ENCODE peak calls at places on chromosomes 3 and 15, in four cellular contexts. L, U, H and F are unnamed samples.

GRCh38 chr3:59573911-59574310 is 524.1 kb upstream of the CFAP20DC start:
- DNase-seq in L (no peak), U (no peak), H (no peak), F (peak; percentile 22)

GRCh38 chr3:30894521-30895289 is at the start of gene GADL1:
- DNase-seq in L (no peak), U (peak; percentile 20), H (peak; percentile 77), F (no peak)

GRCh38 chr3:80087769-80088168 is 320.0 kb upstream of the ROBO1 start:
- DNase-seq in L (no peak), U (no peak), H (no peak), F (no peak)

GRCh38 chr3:129620828-129621605 is 14.5 kb upstream of the PLXND1 start:
- DNase-seq in L (no peak), U (no peak), H (no peak), F (peak; percentile 21)

GRCh38 chr3:12155833-12156232 is 2.9 kb downstream of the TIMP4 start:
- DNase-seq in L (peak; percentile 81), U (no peak), H (no peak), F (no peak)

GRCh38 chr3:119831941-119832371 is 50.1 kb downstream of the NR1I2 start:
- DNase-seq in L (no peak), U (no peak), H (no peak), F (no peak)

GRCh38 chr15:31453558-31454318 is 127.1 kb downstream of the KLF13 start:
- DNase-seq in L (no peak), U (no peak), H (no peak), F (no peak)

GRCh38 chr3:190183121-190183520 is 62.4 kb upstream of the P3H2 start:
- DNase-seq in L (no peak), U (peak; percentile 10), H (peak; percentile 23), F (no peak)

GRCh38 chr3:56737001-56737400 is 53.9 kb upstream of the TASOR start:
- DNase-seq in L (no peak), U (no peak), H (peak; percentile 23), F (no peak)

GRCh38 chr15:82108489-82109078 is 62.8 kb upstream of the MEX3B start:
- DNase-seq in L (peak; percentile 55), U (peak; percentile 21), H (peak; percentile 52), F (peak; percentile 65)

GRCh38 chr3:82938821-82939328 is 1177.4 kb upstream of the GBE1 start:
- DNase-seq in L (no peak), U (no peak), H (no peak), F (no peak)

GRCh38 chr3:135844381-135844780 is 121.1 kb upstream of the PPP2R3A start:
- DNase-seq in L (no peak), U (no peak), H (no peak), F (no peak)

GRCh38 chr3:116524455-116524854 is 79.2 kb upstream of the LSAMP start:
- DNase-seq in L (no peak), U (no peak), H (no peak), F (no peak)

GRCh38 chr15:41971893-41972340 is 440 bp downstream of the EHD4 start:
- DNase-seq in L (no peak), U (no peak), H (peak; percentile 69), F (peak; percentile 62)

GRCh38 chr3:154819491-154819890 is 260.6 kb upstream of the MME start:
- DNase-seq in L (no peak), U (no peak), H (no peak), F (no peak)

GRCh38 chr3:38834110-38834509 is 18.1 kb upstream of the SCN10A start:
- DNase-seq in L (no peak), U (peak; percentile 68), H (peak; percentile 58), F (peak; percentile 30)

GRCh38 chr3:14391033-14391432 is 11.4 kb upstream of the SLC6A6 start:
- DNase-seq in L (no peak), U (no peak), H (no peak), F (no peak)

GRCh38 chr15:41838400-41838897 is at the start of gene PLA2G4B:
- DNase-seq in L (peak; percentile 78), U (no peak), H (no peak), F (peak; percentile 87)

GRCh38 chr3:5618170-5618569 is 430.7 kb downstream of the EDEM1 start:
- DNase-seq in L (no peak), U (no peak), H (no peak), F (no peak)

GRCh38 chr3:114506622-114507300 is 212.9 kb downstream of the TIGIT start:
- DNase-seq in L (no peak), U (no peak), H (no peak), F (no peak)

GRCh38 chr15:58378241-58379085 is 53.3 kb upstream of the LIPC start:
- DNase-seq in L (no peak), U (no peak), H (no peak), F (no peak)

GRCh38 chr3:184380210-184380626 is 364 bp downstream of the CHRD start:
- DNase-seq in L (no peak), U (peak; percentile 78), H (peak; percentile 85), F (peak; percentile 55)

GRCh38 chr15:99702895-99703602 is 30.2 kb downstream of the LYSMD4 start:
- DNase-seq in L (no peak), U (no peak), H (no peak), F (no peak)

GRCh38 chr15:39403674-39404117 is 177.2 kb upstream of the THBS1 start:
- DNase-seq in L (no peak), U (no peak), H (no peak), F (no peak)

GRCh38 chr3:182258538-182259177 is 534.6 kb upstream of the ATP11B start:
- DNase-seq in L (peak; percentile 5), U (no peak), H (peak; percentile 66), F (no peak)

GRCh38 chr15:61275901-61276300 is 46.8 kb upstream of the RORA start:
- DNase-seq in L (no peak), U (no peak), H (no peak), F (no peak)

DNA sequence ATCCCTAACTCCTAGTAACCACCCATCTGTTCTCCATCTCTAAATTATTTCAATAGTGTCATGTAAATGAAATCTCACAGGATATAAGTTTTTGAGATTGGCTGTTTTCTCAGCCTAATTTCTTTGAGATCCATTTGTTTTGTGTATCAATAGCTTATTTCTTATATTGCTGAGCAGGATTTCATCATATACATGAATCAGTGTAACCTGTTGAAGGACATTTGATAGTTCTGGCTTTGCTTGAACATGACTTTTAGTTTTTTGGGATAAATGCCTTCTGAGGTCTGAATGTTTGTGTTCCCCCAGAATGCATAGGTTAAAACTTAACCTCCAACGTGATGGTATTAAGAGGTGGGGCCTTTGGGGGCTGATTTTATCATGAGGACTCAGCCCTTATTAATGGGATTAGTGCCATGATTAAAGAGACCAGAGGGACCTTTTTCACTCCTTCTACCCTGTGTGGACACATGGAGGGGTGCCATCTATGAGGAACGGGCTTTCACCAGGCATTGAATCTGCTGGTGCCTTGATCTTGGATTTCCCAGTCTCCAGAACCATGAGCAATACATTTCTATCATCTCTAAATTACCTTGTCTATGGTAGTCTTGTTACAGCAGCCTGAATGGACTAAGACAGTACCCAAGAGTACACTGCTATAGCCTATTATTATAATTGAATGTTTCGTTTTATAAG is 118.3 kb downstream of the FNDC3B start:
- DNase-seq in L (no peak), U (no peak), H (no peak), F (no peak)
- H3K4me1 ChIP-seq in L (no peaks in the 10 kb centered on the region), U (peaks cover 73% of the 10 kb centered on the region), H (peaks cover 48% of the 10 kb centered on the region), F (peaks cover 6% of the 10 kb centered on the region)

GRCh38 chr3:126266850-126267168 is 86.4 kb upstream of the ALDH1L1 start:
- DNase-seq in L (no peak), U (no peak), H (no peak), F (no peak)
- H3K4me3 ChIP-seq in L (no peak overlapping the region), U (peak overlapping the region; percentile 37), H (peak overlapping the region; percentile 44), F (no peak overlapping the region)

DNA sequence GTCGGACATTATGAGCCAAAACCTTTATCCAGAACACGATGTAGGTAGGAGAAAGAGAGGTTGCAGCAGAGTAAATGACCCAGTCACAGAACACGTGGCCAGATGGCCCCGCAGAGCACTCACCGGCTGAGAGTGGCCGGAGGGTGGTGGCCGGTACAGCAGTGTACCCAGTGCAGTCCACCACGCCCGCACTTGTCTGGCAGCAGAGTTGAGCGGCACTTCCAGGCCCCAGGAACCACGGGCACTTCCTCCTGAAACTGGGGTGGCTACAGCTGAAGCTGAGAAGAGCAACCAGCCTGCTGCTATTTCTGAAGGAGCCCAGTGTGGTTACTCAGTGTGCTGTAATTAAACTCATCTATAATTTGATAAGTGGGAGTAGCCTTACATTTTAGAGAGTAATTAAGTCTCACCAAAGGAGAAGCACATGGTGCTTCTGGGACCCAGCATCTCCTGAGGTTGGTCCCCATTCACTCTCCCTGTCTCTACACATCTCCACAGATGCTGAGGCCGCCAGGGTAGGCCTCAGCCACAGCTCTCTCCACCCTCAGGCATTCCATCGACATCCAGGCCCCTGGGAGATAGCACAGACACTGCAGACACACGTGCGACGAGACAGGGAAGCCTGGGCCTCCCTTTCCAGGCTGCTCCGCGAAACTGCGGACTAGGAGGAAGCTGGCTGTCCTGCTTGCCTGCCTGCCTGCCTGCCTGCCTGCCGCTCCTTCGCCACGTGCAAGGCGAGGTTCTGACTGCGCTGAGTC is 49.8 kb downstream of the BDH1 start:
- DNase-seq in L (no peak), U (no peak), H (no peak), F (peak; percentile 45)
- H3K4me1 ChIP-seq in L (peaks cover 5% of the 10 kb centered on the region), U (peaks cover 10% of the 10 kb centered on the region), H (peaks cover 15% of the 10 kb centered on the region), F (no peaks in the 10 kb centered on the region)

GRCh38 chr15:85289677-85290365 is 90.6 kb upstream of the AKAP13 start:
- DNase-seq in L (peak; percentile 67), U (peak; percentile 56), H (peak; percentile 54), F (peak; percentile 44)

GRCh38 chr15:85282504-85283115 is 97.8 kb upstream of the AKAP13 start:
- DNase-seq in L (no peak), U (no peak), H (no peak), F (no peak)

GRCh38 chr15:85280203-85280602 is 100.2 kb upstream of the AKAP13 start:
- DNase-seq in L (no peak), U (no peak), H (no peak), F (no peak)

DNA sequence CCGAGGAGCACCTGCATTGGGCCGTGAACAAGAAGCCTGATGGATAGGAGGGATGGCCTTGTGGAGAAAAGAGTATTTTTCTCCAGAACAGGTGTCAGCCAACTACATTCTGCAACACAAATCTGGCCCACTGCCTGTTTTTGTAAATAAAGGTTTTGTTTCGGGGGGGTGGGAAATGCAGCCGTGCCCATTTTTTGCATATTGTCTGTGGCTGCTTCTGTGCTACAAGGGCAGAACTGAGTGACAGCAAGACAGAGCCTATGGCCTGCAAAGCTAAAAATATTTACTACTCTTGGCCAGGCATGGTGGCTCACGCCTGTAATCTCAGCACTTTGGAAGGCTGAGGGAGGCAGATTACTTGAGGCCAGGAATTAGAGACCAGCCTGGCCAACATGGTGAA is 95.9 kb upstream of the AKAP13 start:
- DNase-seq in L (no peak), U (no peak), H (no peak), F (no peak)
- H3K4me3 ChIP-seq in L (no peak overlapping the region), U (no peak overlapping the region), H (no peak overlapping the region), F (no peak overlapping the region)

DNA sequence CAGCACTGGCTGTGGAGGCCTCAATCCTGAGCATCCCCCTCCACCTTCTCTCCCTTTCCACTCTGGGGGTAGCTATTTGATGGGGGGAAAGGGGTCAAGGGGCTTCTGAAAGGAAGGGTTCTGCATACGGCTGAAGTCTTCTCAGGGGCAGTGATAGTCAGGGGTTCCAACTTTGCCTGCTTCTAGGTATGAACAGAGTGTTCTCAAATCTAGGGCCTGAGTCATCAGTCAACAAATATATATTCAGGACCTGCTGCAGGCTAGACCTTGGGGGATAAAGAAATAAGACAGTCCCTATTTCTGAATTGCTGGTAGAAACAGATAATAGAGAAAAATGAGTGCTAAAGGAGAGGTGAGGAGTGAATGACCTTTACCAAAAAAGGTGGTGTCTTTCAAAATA is 12.8 kb downstream of the RGMA start:
- DNase-seq in L (no peak), U (no peak), H (no peak), F (no peak)
- H3K4me1 ChIP-seq in L (no peaks in the 10 kb centered on the region), U (peaks cover 21% of the 10 kb centered on the region), H (peaks cover 82% of the 10 kb centered on the region), F (no peaks in the 10 kb centered on the region)